ENCODE peak calls at places on chromosomes 1 and 21, in seven cellular contexts. T is neural progenitor cell, R is transverse colon, H is GM23338, U is H9, N is sigmoid colon, C is psoas muscle. I is an unnamed sample. For H3K4me1, the result is how much of the 10 kb centered on the place peaks cover.

GRCh38 chr1:2346691-2347408 is 44.5 kb downstream of the MORN1 start:
- DNase-seq in T (no peak), R (no peak), H (no peak), U (no peak), N (no peak), C (peak), I (no peak)

GRCh38 chr1:20153000-20153418 is 13.9 kb downstream of the PLA2G2F start:
- DNase-seq in T (peak), R (no peak), H (peak), U (peak), N (peak), C (peak), I (no peak)

GRCh38 chr1:199161766-199162303 is 523.0 kb downstream of the PTPRC start:
- DNase-seq in T (no peak), R (no peak), H (no peak), U (no peak), N (no peak), C (no peak), I (no peak)

GRCh38 chr21:28991861-28992525 is 684 bp downstream of the LTN1 start:
- DNase-seq in T (peak), R (no peak), H (no peak), U (no peak), N (no peak), C (no peak), I (no peak)

GRCh38 chr1:65910432-65910831 is 117.7 kb downstream of the PDE4B start:
- DNase-seq in T (no peak), R (no peak), H (peak), U (no peak), N (no peak), C (no peak), I (no peak)

GRCh38 chr1:100065183-100065968 is 67.4 kb downstream of the SASS6 start:
- DNase-seq in T (no peak), R (no peak), H (peak), U (no peak), N (no peak), C (no peak), I (peak)

GRCh38 chr21:42746593-42747266 is 93.3 kb downstream of the PDE9A start:
- DNase-seq in T (no peak), R (peak), H (no peak), U (no peak), N (peak), C (no peak), I (peak)

GRCh38 chr1:151612506-151613274 is 840 bp downstream of the SNX27 start:
- DNase-seq in T (peak), R (peak), H (peak), U (peak), N (no peak), C (no peak), I (no peak)

GRCh38 chr21:46049890-46050650 is 47.8 kb upstream of the COL6A2 start:
- DNase-seq in T (no peak), R (no peak), H (no peak), U (no peak), N (peak), C (no peak), I (no peak)

GRCh38 chr1:112762541-112763141 is 47.5 kb upstream of the PPM1J start:
- DNase-seq in T (peak), R (peak), H (peak), U (no peak), N (no peak), C (no peak), I (no peak)

GRCh38 chr1:211493865-211494653 is 2.1 kb upstream of the RD3 start:
- DNase-seq in T (no peak), R (no peak), H (no peak), U (no peak), N (peak), C (no peak), I (no peak)

GRCh38 chr1:17858027-17858426 is 102.9 kb downstream of the ACTL8 start:
- DNase-seq in T (no peak), R (no peak), H (no peak), U (no peak), N (no peak), C (no peak), I (no peak)

DNA sequence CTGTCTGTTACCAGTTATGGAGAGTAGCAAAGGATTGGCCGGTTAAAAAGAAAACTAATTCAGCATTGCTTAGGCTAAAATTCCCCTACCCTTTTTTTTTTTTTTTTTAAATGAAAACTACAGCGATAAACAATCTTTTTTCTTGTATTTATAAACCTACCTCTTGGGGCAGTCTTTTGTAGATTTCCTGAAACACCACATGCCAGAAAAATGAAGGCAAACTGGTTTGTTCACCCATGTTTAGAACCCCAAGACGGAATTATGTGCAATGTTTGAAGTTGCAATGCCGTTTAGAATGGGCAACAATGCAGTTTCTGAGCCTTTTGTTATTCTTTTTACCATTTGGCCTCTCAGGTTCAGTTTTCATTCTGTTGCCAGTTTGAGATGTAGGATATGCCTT is 59.1 kb downstream of the PRDM2 start:
- DNase-seq in T (no peak), R (no peak), H (peak), U (no peak), N (no peak), C (no peak), I (no peak)
- H3K4me1 ChIP-seq in T (under half), R (under half), H (under half), U (under half), N (under half), C (half or more), I (under half)

GRCh38 chr1:226397011-226397926 is 10.6 kb downstream of the PARP1 start:
- DNase-seq in T (no peak), R (no peak), H (no peak), U (no peak), N (no peak), C (no peak), I (no peak)
- H3K27ac ChIP-seq in T (no peak), R (no peak), H (peak), U (no peak), N (peak), C (peak), I (no peak)

GRCh38 chr1:26543444-26543835 is 13.9 kb downstream of the RPS6KA1 start:
- DNase-seq in T (no peak), R (no peak), H (no peak), U (no peak), N (no peak), C (no peak), I (no peak)
- H3K4me1 ChIP-seq in T (under half), R (under half), H (under half), U (under half), N (under half), C (under half), I (under half)

GRCh38 chr1:64895500-64895899 is 70.8 kb downstream of the JAK1 start:
- DNase-seq in T (no peak), R (no peak), H (no peak), U (no peak), N (no peak), C (no peak), I (no peak)

GRCh38 chr1:64898107-64898861 is 68.1 kb downstream of the JAK1 start:
- DNase-seq in T (no peak), R (peak), H (peak), U (peak), N (peak), C (peak), I (peak)

GRCh38 chr1:64894438-64895196 is 71.7 kb downstream of the JAK1 start:
- DNase-seq in T (no peak), R (no peak), H (no peak), U (no peak), N (no peak), C (no peak), I (no peak)

GRCh38 chr1:64893921-64894320 is 72.4 kb downstream of the JAK1 start:
- DNase-seq in T (no peak), R (no peak), H (no peak), U (no peak), N (no peak), C (no peak), I (no peak)

DNA sequence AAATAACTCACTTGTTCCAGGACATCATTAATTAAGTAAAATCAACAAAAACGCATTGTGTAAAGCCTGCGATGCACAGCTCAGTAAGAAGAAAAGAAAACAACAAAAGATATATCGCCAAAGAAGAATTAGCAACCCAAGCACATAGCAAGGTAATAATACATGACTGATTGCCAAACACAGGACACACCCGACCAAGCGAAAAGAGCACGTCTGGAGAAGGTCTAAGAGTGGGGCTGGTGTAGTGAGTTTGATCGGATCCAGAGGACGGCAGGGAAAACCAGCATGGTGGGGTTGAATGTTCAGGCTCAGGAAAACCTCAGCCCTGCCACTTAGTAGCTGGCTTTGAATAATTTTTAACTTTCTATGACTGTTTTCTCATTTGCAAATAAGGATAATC is 69.8 kb downstream of the JAK1 start:
- DNase-seq in T (no peak), R (no peak), H (no peak), U (no peak), N (no peak), C (no peak), I (no peak)
- H3K27ac ChIP-seq in T (no peak), R (no peak), H (peak), U (no peak), N (no peak), C (no peak), I (no peak)

DNA sequence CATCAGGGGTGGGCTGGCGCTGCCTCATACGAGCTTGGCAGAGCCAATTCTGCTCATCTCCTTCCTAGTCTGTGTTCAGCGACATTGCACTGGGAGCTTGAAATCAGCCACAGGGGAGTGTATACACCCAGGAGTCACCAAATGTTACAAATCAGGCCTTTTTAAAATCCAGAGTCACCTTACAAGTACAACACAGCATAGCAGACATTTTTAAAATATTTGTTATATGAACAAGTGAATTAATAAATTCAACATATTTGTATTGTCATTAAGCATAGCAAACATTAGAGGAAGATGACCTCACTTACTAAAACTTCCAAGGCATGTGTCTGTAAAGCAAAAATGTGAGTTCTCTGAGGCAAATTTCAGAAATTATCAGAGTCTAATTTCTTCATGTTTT is 210.0 kb downstream of the HLX start:
- DNase-seq in T (no peak), R (no peak), H (no peak), U (no peak), N (no peak), C (no peak), I (no peak)
- H3K4me1 ChIP-seq in T (under half), R (under half), H (under half), U (under half), N (under half), C (under half), I (under half)

DNA sequence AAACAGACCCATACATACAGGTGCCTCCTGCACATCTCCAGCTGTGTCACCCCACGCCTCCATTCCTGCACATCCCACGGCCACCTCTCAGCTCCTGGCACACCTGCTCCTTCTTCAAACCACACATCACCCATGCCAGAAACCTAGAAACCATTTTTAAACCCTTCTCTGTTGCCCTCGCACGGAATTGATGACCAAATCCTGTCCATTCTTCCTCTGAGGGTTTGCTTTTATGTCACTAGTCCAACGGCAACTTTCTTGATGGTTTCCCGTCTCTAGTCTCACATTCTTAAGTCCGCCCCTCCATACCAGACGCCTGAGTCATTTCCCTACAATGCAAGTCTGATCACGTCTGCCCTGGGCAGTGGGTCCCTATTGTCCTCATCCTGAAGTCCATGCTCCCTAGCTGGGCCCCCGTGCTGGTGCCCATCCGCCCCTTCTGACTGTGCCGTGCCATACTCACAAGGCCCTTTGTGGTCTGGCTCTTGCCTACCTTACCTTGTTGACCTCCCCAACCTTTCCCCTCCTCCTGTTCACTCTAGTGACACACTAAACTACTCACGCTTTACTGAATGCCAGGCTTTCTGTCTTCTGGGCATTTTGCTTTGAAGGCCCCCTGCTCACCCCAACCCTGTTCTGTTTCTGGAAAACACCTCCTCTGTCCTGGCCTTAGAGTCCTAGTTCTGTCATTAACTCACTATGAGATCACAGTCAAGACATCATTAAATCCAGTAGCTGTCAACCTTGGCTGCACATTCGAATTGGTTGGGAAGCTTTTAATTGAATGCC is 17.6 kb downstream of the SLC2A1 start:
- DNase-seq in T (no peak), R (no peak), H (no peak), U (peak), N (no peak), C (peak), I (no peak)
- H3K27ac ChIP-seq in T (no peak), R (peak), H (peak), U (no peak), N (peak), C (peak), I (no peak)

GRCh38 chr1:23615852-23616251 is 56.6 kb upstream of the ID3 start:
- DNase-seq in T (no peak), R (no peak), H (no peak), U (no peak), N (no peak), C (no peak), I (no peak)
- H3K4me1 ChIP-seq in T (under half), R (under half), H (under half), U (under half), N (under half), C (under half), I (under half)

DNA sequence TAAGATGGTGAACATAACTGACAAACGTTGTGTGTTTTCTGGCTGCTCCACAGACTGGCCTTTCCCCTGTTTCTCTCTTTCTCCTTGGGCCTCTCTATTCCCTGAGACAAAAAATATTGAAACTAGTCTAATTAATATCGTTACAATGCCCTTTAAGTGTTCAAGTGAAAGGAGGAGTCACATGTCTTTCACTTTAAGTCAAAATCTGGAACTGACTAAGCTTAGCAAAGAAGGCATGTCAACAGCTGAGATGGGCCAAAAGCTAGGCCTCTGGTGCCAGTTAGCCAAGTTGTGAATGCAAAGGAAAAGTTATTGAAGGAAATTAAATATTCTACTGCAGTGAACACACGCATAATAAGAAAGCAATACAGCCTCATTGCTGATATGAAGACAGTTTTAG is 32.2 kb upstream of the FCRL3 start:
- DNase-seq in T (no peak), R (no peak), H (no peak), U (no peak), N (no peak), C (no peak), I (no peak)
- H3K27ac ChIP-seq in T (no peak), R (no peak), H (no peak), U (no peak), N (no peak), C (no peak), I (no peak)

GRCh38 chr1:12342261-12343003 is 112.6 kb downstream of the VPS13D start:
- DNase-seq in T (no peak), R (no peak), H (no peak), U (no peak), N (no peak), C (no peak), I (no peak)
- H3K4me1 ChIP-seq in T (under half), R (under half), H (under half), U (under half), N (under half), C (half or more), I (under half)

GRCh38 chr1:71047635-71048607 is at the start of gene PTGER3:
- DNase-seq in T (peak), R (peak), H (peak), U (peak), N (peak), C (peak), I (peak)
- H3K27ac ChIP-seq in T (no peak), R (no peak), H (no peak), U (no peak), N (peak), C (no peak), I (no peak)